ENCODE peak calls at places on chromosome 3, in eight cellular contexts. I, H, Q, P, K, G, L and Z are unnamed samples. For H3K36me3, the result is how much of the 10 kb centered on the place peaks cover.

GRCh38 chr3:14602804-14603644 is 48.5 kb upstream of the CCDC174 start:
- DNase-seq in H (no peak), P (no peak), G (peak), Q (no peak), K (no peak), I (no peak), L (no peak), Z (no peak)

GRCh38 chr3:42588625-42589024 is 2.0 kb upstream of the SS18L2 start:
- DNase-seq in Q (no peak), I (no peak), G (no peak), K (no peak), H (no peak), P (no peak), L (no peak), Z (no peak)

GRCh38 chr3:188185717-188186236 is 31.8 kb downstream of the LPP start:
- DNase-seq in H (peak), P (no peak), L (no peak), I (no peak), Q (peak), K (peak), G (no peak), Z (no peak)

GRCh38 chr3:65466300-65466988 is 572.3 kb downstream of the MAGI1 start:
- DNase-seq in I (no peak), P (no peak), H (no peak), K (no peak), Q (no peak), G (peak), L (no peak), Z (no peak)

GRCh38 chr3:40573985-40574384 is 49.2 kb downstream of the ZNF621 start:
- DNase-seq in P (no peak), Q (no peak), H (no peak), G (no peak), K (no peak), L (no peak), I (no peak), Z (no peak)

GRCh38 chr3:186519021-186519658 is 25.0 kb downstream of the CRYGS start:
- DNase-seq in P (no peak), G (no peak), Q (no peak), I (no peak), K (no peak), L (no peak), H (no peak), Z (no peak)

GRCh38 chr3:115239717-115240116 is 92.6 kb upstream of the ZBTB20 start:
- DNase-seq in I (peak), H (no peak), K (no peak), G (no peak), Q (peak), P (peak), L (no peak), Z (no peak)

GRCh38 chr3:33062814-33063346 is 34.1 kb downstream of the GLB1 start:
- DNase-seq in K (no peak), I (no peak), G (no peak), L (no peak), Q (no peak), P (no peak), H (no peak), Z (no peak)

GRCh38 chr3:102687851-102688555 is 253.2 kb downstream of the ZPLD1 start:
- DNase-seq in Q (no peak), G (peak), P (no peak), I (no peak), L (no peak), H (no peak), K (no peak), Z (no peak)

GRCh38 chr3:178078933-178079332 is 457.3 kb upstream of the KCNMB2 start:
- DNase-seq in Q (no peak), I (no peak), K (peak), P (no peak), L (no peak), H (no peak), G (peak), Z (no peak)

GRCh38 chr3:123194552-123194951 is 7.2 kb upstream of the SEC22A start:
- DNase-seq in I (peak), Q (peak), G (peak), L (peak), K (no peak), H (peak), P (no peak), Z (no peak)

GRCh38 chr3:185549111-185549510 is 3.3 kb downstream of the LIPH start:
- DNase-seq in P (no peak), L (no peak), I (peak), Q (no peak), K (peak), G (no peak), H (no peak), Z (peak)

GRCh38 chr3:195760345-195760983 is 39.7 kb downstream of the MUC20 start:
- DNase-seq in K (no peak), L (no peak), G (no peak), H (no peak), Q (no peak), P (peak), I (no peak), Z (no peak)

GRCh38 chr3:62559831-62560445 is 186.6 kb upstream of the FEZF2 start:
- DNase-seq in H (no peak), Q (no peak), P (no peak), L (no peak), I (no peak), K (no peak), G (peak), Z (no peak)

GRCh38 chr3:131386429-131386926 is 4.9 kb downstream of the NUDT16 start:
- DNase-seq in Q (no peak), G (no peak), K (peak), P (peak), H (peak), L (no peak), I (no peak), Z (no peak)

GRCh38 chr3:192597511-192597910 is 129.8 kb downstream of the FGF12 start:
- DNase-seq in P (no peak), H (no peak), G (peak), I (no peak), K (peak), L (no peak), Q (no peak), Z (no peak)

GRCh38 chr3:71753716-71754609 is at the start of gene GPR27:
- DNase-seq in L (peak), K (no peak), H (no peak), Q (no peak), P (no peak), G (peak), I (no peak), Z (no peak)

GRCh38 chr3:147015334-147015733 is 391.0 kb downstream of the ZIC4 start:
- DNase-seq in P (no peak), L (no peak), G (peak), H (no peak), K (no peak), I (no peak), Q (no peak), Z (no peak)

GRCh38 chr3:43345877-43346276 is 59.5 kb downstream of the SNRK start:
- DNase-seq in H (no peak), I (no peak), Q (no peak), P (no peak), K (no peak), G (no peak), L (no peak), Z (no peak)

GRCh38 chr3:112889357-112889756 is 42.7 kb upstream of the CD200R1L start:
- DNase-seq in I (no peak), Q (no peak), L (no peak), P (no peak), H (no peak), K (no peak), G (no peak), Z (no peak)

GRCh38 chr3:187955076-187955952 is 198.6 kb upstream of the LPP start:
- DNase-seq in I (no peak), K (peak), G (no peak), P (peak), L (no peak), H (no peak), Q (peak), Z (no peak)

GRCh38 chr3:186053954-186054353 is 54.9 kb downstream of the ETV5 start:
- DNase-seq in Q (no peak), G (peak), K (no peak), H (no peak), I (no peak), P (no peak), L (no peak), Z (no peak)

GRCh38 chr3:65048151-65048550 is 360.4 kb upstream of the ADAMTS9 start:
- DNase-seq in P (no peak), G (no peak), I (no peak), L (no peak), Q (no peak), H (no peak), K (no peak), Z (no peak)

GRCh38 chr3:134330895-134331810 is 43.1 kb downstream of the AMOTL2 start:
- DNase-seq in L (no peak), H (no peak), G (peak), Q (no peak), K (peak), I (no peak), P (peak), Z (no peak)
- TF ChIP-seq POLR2AphosphoS5 in L (no peak), H (no peak), G (no peak), Q (no peak), K (peak), I (no peak), P (peak), Z (no peak)

DNA sequence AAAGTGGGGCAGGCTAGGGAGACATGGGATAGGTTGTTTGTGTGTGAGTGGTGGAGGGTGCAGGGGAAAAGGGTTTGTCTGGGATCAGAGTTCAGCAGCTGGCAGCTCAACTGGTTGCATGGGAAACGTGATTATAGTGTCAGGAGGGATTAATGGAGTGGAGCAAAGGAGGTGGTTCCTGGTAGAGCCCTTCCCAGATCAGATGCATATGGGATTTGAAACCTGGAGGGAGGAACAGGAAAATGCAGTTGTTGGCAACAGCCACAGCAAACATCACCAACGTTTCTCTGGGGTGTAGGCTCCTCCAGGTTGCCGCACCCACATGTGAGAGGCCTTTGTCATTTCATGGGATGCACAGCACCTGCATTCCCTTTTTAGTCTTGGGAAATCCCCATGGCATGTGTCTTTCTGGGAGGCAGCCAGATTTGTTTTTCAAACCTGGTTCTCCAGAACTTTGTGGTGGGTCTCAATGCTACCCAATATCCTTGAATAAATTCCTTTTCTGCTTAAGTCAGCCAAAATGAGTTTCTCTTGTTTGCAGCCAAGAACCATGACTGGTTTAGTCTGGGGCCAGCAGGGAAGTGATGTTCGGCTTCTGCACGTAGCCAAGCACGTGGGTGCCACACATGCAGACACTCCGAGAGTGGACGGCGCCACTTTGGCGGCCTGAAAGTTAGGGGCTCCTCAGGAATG is 61.3 kb downstream of the BDH1 start:
- DNase-seq in I (no peak), Q (peak), H (peak), P (no peak), G (no peak), L (no peak), K (no peak), Z (no peak)
- H3K36me3 ChIP-seq in I (under half), Q (under half), H (under half), P (under half), G (under half), L (under half), K (under half), Z (under half)

DNA sequence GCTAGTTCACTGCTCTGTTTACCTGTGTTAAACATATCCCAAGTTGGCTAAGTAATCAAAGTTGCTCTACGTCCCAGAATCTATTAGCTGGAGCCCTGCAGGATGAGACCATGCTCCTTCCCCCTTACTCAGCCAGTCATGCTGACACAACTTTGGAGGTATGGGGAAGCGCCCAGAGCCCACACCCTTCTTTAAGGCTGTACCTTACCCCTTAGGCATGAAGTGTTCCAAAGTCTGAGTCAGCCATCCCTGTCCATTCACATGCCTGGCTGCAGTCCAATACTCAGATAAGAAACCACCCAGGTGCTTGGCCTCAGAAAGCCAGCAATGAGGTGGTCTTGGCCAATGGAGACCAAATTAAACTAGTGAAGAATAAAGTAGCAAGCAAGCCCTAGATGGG is 221.2 kb downstream of the TPRG1 start:
- DNase-seq in I (no peak), P (no peak), G (no peak), H (peak), Q (no peak), L (no peak), K (no peak), Z (no peak)
- TF ChIP-seq POLR2AphosphoS5 in I (no peak), P (no peak), G (no peak), H (peak), Q (no peak), L (no peak), K (no peak), Z (no peak)

GRCh38 chr3:142498397-142499180 is 50.8 kb upstream of the XRN1 start:
- DNase-seq in I (no peak), G (no peak), P (no peak), K (no peak), Q (no peak), L (no peak), H (no peak), Z (no peak)
- H3K36me3 ChIP-seq in I (half or more), G (under half), P (under half), K (under half), Q (under half), L (under half), H (under half), Z (under half)

GRCh38 chr3:154121236-154122095 is at the start of gene ARHGEF26:
- DNase-seq in G (peak), H (peak), Q (peak), L (peak), P (peak), I (peak), K (peak), Z (peak)
- TF ChIP-seq POLR2AphosphoS5 in G (peak), H (peak), Q (peak), L (no peak), P (peak), I (no peak), K (peak), Z (peak)

GRCh38 chr3:150577854-150578253 is 25.3 kb upstream of the SELENOT start:
- DNase-seq in K (no peak), Q (no peak), I (no peak), P (no peak), G (no peak), H (no peak), L (no peak), Z (no peak)

GRCh38 chr3:150583028-150583427 is 20.1 kb upstream of the SELENOT start:
- DNase-seq in L (no peak), G (no peak), H (no peak), K (no peak), Q (no peak), P (no peak), I (no peak), Z (no peak)

GRCh38 chr3:150582620-150583019 is 20.5 kb upstream of the SELENOT start:
- DNase-seq in L (no peak), I (no peak), K (no peak), H (no peak), P (no peak), G (no peak), Q (no peak), Z (no peak)

GRCh38 chr3:150581174-150581573 is 21.9 kb upstream of the SELENOT start:
- DNase-seq in K (no peak), H (no peak), Q (no peak), L (no peak), I (no peak), G (no peak), P (no peak), Z (no peak)
- H3K36me3 ChIP-seq in K (under half), H (under half), Q (under half), L (under half), I (half or more), G (under half), P (under half), Z (half or more)

GRCh38 chr3:58358808-58359207 is 26.1 kb downstream of the PXK start:
- DNase-seq in Q (no peak), G (no peak), K (no peak), P (no peak), I (no peak), H (no peak), L (no peak), Z (no peak)
- TF ChIP-seq POLR2AphosphoS5 in Q (no peak), G (no peak), K (no peak), P (no peak), I (no peak), H (no peak), L (no peak), Z (no peak)

GRCh38 chr3:134325106-134325705 is 49.0 kb downstream of the AMOTL2 start:
- DNase-seq in Q (no peak), H (no peak), P (peak), L (no peak), K (no peak), I (no peak), G (no peak), Z (no peak)

GRCh38 chr3:134326760-134327593 is 47.3 kb downstream of the AMOTL2 start:
- DNase-seq in Q (peak), H (no peak), G (peak), L (no peak), K (peak), P (peak), I (no peak), Z (peak)

GRCh38 chr3:134327594-134327975 is 46.7 kb downstream of the AMOTL2 start:
- DNase-seq in H (no peak), P (no peak), Q (no peak), G (no peak), L (no peak), K (no peak), I (no peak), Z (no peak)

GRCh38 chr3:134325722-134326121 is 48.5 kb downstream of the AMOTL2 start:
- DNase-seq in I (no peak), L (no peak), G (no peak), K (no peak), Q (no peak), H (no peak), P (peak), Z (no peak)

DNA sequence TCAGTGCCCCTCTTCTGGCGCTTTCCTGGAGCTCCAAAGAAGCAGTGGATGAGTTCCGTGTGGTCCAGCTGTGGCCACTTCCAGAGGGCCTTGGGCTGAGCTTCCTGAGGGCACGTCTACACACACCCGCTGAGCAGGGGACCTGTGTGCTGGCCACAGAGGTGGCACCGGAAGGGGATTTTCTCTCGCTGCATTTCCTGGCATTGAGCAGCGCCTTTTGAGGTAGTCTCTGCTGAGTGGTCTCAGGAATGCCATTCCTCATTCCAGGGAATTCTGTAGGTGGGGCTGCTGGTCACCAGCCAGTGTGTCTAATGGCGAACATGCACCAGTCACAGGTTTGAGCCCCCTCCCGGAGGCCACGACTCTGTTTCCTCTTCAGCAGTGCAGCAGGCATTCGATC is 48.1 kb downstream of the AMOTL2 start:
- DNase-seq in P (no peak), K (no peak), L (no peak), Q (no peak), I (no peak), H (no peak), G (peak), Z (no peak)
- H3K36me3 ChIP-seq in P (under half), K (under half), L (under half), Q (under half), I (under half), H (under half), G (under half), Z (under half)